ENCODE peak calls at places on chromosome 13, in four cellular contexts. One of them, this sample, is unnamed.

GRCh38 chr13:71378992-71379905 is 487.8 kb downstream of the DACH1 start:
- DNase-seq in IMR-90: no peak
- DNase-seq in GM12878: no peak
- DNase-seq in K562: no peak
- DNase-seq in this sample: no peak

GRCh38 chr13:113491418-113491883 is 940 bp upstream of the DCUN1D2 start:
- DNase-seq in IMR-90: peak
- DNase-seq in GM12878: no peak
- DNase-seq in K562: peak
- DNase-seq in this sample: no peak

GRCh38 chr13:22839554-22840286 is 341.1 kb upstream of the SGCG start:
- DNase-seq in IMR-90: no peak
- DNase-seq in GM12878: no peak
- DNase-seq in K562: peak
- DNase-seq in this sample: no peak

GRCh38 chr13:73399347-73400216 is 340.8 kb downstream of the KLF5 start:
- DNase-seq in IMR-90: no peak
- DNase-seq in GM12878: no peak
- DNase-seq in K562: no peak
- DNase-seq in this sample: no peak

GRCh38 chr13:87893982-87894527 is 222.9 kb downstream of the SLITRK5 start:
- DNase-seq in IMR-90: no peak
- DNase-seq in GM12878: no peak
- DNase-seq in K562: no peak
- DNase-seq in this sample: no peak

GRCh38 chr13:50509771-50510441 is 333.6 kb downstream of the DLEU7 start:
- DNase-seq in IMR-90: peak
- DNase-seq in GM12878: no peak
- DNase-seq in K562: no peak
- DNase-seq in this sample: no peak

GRCh38 chr13:24253520-24254150 is 55.7 kb upstream of the C1QTNF9 start:
- DNase-seq in IMR-90: no peak
- DNase-seq in GM12878: no peak
- DNase-seq in K562: no peak
- DNase-seq in this sample: no peak

GRCh38 chr13:49022472-49023144 is 46.9 kb downstream of the FNDC3A start:
- DNase-seq in IMR-90: peak
- DNase-seq in GM12878: no peak
- DNase-seq in K562: no peak
- DNase-seq in this sample: no peak

GRCh38 chr13:66933527-66933926 is 296.6 kb downstream of the PCDH9 start:
- DNase-seq in IMR-90: no peak
- DNase-seq in GM12878: no peak
- DNase-seq in K562: no peak
- DNase-seq in this sample: no peak

GRCh38 chr13:42656136-42656535 is 82.2 kb downstream of the TNFSF11 start:
- DNase-seq in IMR-90: no peak
- DNase-seq in GM12878: no peak
- DNase-seq in K562: no peak
- DNase-seq in this sample: no peak

GRCh38 chr13:43132228-43132627 is 108.8 kb downstream of the DNAJC15 start:
- DNase-seq in IMR-90: peak
- DNase-seq in GM12878: no peak
- DNase-seq in K562: no peak
- DNase-seq in this sample: no peak

GRCh38 chr13:42478531-42479156 is 95.3 kb upstream of the TNFSF11 start:
- DNase-seq in IMR-90: peak
- DNase-seq in GM12878: no peak
- DNase-seq in K562: no peak
- DNase-seq in this sample: no peak

GRCh38 chr13:31214379-31214778 is 14.6 kb downstream of the B3GLCT start:
- DNase-seq in IMR-90: no peak
- DNase-seq in GM12878: no peak
- DNase-seq in K562: no peak
- DNase-seq in this sample: no peak

GRCh38 chr13:113903361-113903760 is 39.5 kb upstream of the GAS6 start:
- DNase-seq in IMR-90: peak
- DNase-seq in GM12878: no peak
- DNase-seq in K562: no peak
- DNase-seq in this sample: no peak

GRCh38 chr13:75901509-75901908 is 265.4 kb downstream of the LMO7 start:
- DNase-seq in IMR-90: no peak
- DNase-seq in GM12878: no peak
- DNase-seq in K562: no peak
- DNase-seq in this sample: no peak

GRCh38 chr13:39870197-39870746 is 214.8 kb downstream of the COG6 start:
- DNase-seq in IMR-90: no peak
- DNase-seq in GM12878: no peak
- DNase-seq in K562: no peak
- DNase-seq in this sample: no peak

GRCh38 chr13:97577026-97577425 is 143.1 kb downstream of the RAP2A start:
- DNase-seq in IMR-90: no peak
- DNase-seq in GM12878: no peak
- DNase-seq in K562: no peak
- DNase-seq in this sample: no peak

GRCh38 chr13:43245374-43245964 is 222.1 kb downstream of the DNAJC15 start:
- DNase-seq in IMR-90: peak
- DNase-seq in GM12878: no peak
- DNase-seq in K562: no peak
- DNase-seq in this sample: no peak

GRCh38 chr13:72181661-72182060 is 314.7 kb upstream of the DACH1 start:
- DNase-seq in IMR-90: no peak
- DNase-seq in GM12878: no peak
- DNase-seq in K562: no peak
- DNase-seq in this sample: no peak

GRCh38 chr13:109182777-109183465 is 553.5 kb downstream of the MYO16 start:
- DNase-seq in IMR-90: peak
- DNase-seq in GM12878: no peak
- DNase-seq in K562: no peak
- DNase-seq in this sample: no peak

DNA sequence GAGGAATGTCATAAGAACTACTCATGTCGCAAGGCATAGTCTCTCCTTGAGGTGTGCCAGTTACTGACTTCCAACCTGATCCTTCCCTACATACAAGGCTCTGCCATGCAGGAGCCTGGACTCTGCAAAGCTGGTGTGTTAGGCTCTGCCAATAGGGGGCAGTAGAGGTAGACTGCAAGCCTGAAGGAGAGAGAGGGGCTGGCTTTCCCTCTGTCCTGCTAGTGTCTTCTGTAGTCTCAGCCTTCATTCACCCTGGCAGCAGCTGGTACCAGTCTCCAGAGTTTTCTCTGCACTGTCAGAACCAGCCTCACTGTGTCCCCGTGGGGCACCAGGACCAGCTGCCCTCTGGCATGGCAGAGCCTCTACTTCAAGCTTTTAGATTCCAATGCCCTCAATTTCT is 14.5 kb downstream of the SHISA2 start:
- DNase-seq in IMR-90: no peak
- DNase-seq in GM12878: no peak
- DNase-seq in K562: peak
- DNase-seq in this sample: peak
- TF ChIP-seq CHD1 in IMR-90: no peak
- TF ChIP-seq CHD1 in GM12878: no peak
- TF ChIP-seq CHD1 in K562: no peak
- TF ChIP-seq CHD1 in this sample: no peak

GRCh38 chr13:60981407-60981806 is 434.2 kb downstream of the PCDH20 start:
- DNase-seq in IMR-90: no peak
- DNase-seq in GM12878: no peak
- DNase-seq in K562: no peak
- DNase-seq in this sample: no peak
- TF ChIP-seq CHD1 in IMR-90: no peak
- TF ChIP-seq CHD1 in GM12878: no peak
- TF ChIP-seq CHD1 in K562: no peak
- TF ChIP-seq CHD1 in this sample: no peak

DNA sequence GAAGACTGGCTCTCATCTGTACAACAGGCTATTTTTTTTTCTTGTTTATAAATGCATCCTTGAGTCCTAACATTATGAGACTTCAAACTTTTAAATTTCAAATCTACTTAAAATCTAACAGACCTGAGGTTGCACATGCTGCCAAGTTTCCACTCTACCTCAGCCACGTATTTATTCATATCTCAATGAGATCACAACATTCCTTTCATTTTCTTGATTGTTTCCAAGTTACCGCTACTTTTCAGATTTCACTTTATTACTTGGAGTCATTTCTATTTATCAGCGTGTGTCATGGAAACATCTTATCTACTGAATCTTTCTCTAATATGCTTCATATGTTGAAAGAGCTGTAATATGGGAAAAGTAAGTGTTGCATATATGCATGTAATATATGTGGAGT is 1257.5 kb upstream of the ATXN8OS start:
- DNase-seq in IMR-90: no peak
- DNase-seq in GM12878: no peak
- DNase-seq in K562: no peak
- DNase-seq in this sample: no peak
- TF ChIP-seq CHD1 in IMR-90: no peak
- TF ChIP-seq CHD1 in GM12878: no peak
- TF ChIP-seq CHD1 in K562: no peak
- TF ChIP-seq CHD1 in this sample: no peak

DNA sequence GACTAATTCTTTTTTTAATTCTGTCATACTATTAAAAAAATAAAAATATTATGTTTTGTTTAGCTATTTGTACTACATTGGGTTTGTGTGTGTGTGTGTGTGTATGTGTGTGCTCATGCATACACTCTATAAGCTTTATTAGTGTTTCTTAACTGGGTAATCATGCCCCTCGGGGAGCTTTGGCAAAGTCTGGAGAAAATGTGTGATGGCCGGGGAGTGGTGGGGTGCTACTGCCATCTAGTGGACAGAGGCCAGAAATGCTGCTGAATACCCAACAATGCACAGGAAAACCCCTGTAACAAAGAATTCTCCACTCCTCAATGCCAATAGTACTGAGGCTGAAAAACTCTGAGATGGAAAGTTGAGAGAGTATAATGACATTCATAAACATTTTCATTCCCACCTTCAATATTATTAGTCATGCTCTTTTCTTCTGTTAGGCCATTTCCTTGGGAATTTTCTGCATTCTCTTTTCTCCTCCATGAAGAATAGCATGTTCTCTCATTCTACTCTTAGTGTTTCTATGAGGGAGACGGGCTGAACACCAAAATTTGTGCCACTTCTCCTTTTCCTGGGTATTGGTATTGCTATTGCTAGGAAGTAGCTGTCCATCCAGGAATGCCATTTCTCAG is 157.3 kb downstream of the DNAJC3 start:
- DNase-seq in IMR-90: peak
- DNase-seq in GM12878: peak
- DNase-seq in K562: peak
- DNase-seq in this sample: peak
- TF ChIP-seq CHD1 in IMR-90: no peak
- TF ChIP-seq CHD1 in GM12878: no peak
- TF ChIP-seq CHD1 in K562: no peak
- TF ChIP-seq CHD1 in this sample: no peak

DNA sequence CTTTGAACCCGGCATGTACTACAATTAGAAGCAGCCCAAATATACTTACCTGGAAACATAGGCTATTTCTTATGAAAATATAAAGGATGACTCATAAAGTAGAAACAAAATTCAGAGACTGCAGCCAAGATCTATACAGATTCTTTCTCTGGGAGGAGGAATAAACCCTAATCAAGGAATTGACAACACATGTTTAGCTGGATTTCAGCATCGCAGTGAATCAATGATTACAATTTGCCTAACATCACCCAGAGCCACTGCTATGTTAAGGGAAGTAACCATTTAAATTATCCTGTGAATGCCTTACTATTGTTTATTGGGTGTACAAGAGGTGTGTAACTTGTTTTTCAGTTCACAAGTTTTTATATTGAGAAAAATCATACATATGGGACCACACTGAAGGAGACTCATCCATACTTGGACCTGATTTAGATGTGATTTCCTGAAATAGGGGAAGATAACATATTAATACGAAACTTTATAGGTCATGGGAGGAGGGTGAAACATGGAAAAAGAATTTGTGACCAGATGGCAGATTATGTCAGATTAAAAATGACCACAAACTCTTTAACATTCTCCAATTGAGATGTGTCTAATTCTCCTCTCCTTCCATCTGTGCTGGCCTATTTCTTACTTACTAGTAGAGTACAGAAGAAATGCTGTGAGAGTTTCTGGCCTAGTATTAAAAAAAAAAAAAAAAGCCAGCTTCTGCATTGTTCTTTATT is 1168.4 kb downstream of the SLITRK1 start:
- DNase-seq in IMR-90: peak
- DNase-seq in GM12878: no peak
- DNase-seq in K562: no peak
- DNase-seq in this sample: no peak
- TF ChIP-seq CHD1 in IMR-90: no peak
- TF ChIP-seq CHD1 in GM12878: no peak
- TF ChIP-seq CHD1 in K562: no peak
- TF ChIP-seq CHD1 in this sample: no peak

GRCh38 chr13:99064624-99065249 is 86.9 kb upstream of the DOCK9 start:
- DNase-seq in IMR-90: no peak
- DNase-seq in GM12878: no peak
- DNase-seq in K562: no peak
- DNase-seq in this sample: no peak
- TF ChIP-seq CHD1 in IMR-90: no peak
- TF ChIP-seq CHD1 in GM12878: no peak
- TF ChIP-seq CHD1 in K562: no peak
- TF ChIP-seq CHD1 in this sample: no peak

DNA sequence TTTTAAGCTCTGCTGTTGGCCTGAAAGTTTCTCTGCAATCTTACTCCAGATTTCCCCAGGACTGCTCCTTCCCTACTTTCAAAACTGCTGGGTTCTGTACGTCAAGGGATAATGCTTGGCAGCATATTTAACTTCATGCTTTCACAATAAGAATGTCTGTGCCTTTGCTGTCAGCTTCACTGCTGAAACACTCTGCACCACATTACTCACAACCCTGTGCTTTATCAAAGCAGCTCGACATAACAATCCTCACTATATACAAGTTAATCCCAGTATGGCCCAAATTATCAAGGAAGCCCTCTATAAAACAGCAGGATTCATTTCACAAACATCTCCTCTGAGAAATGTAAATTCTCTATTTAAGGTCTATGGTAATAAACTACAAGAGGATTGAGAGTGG is 17.5 kb downstream of the LATS2 start:
- DNase-seq in IMR-90: peak
- DNase-seq in GM12878: no peak
- DNase-seq in K562: no peak
- DNase-seq in this sample: no peak
- TF ChIP-seq CHD1 in IMR-90: no peak
- TF ChIP-seq CHD1 in GM12878: no peak
- TF ChIP-seq CHD1 in K562: no peak
- TF ChIP-seq CHD1 in this sample: no peak

This sample was measured in H1.